ENCODE peak calls at places on chromosomes 12 and 14, in eight cellular contexts. One of them, this sample, is unnamed.

GRCh38 chr12:16766736-16767135 is 160.8 kb upstream of the LMO3 start:
- DNase-seq in stomach: no peak
- DNase-seq in DND-41: no peak
- DNase-seq in mucosa of descending colon: no peak
- DNase-seq in aorta: no peak
- DNase-seq in body of pancreas: no peak
- DNase-seq in endodermal cell: no peak
- DNase-seq in effector memory CD4-positive, alpha-beta T cell: no peak
- DNase-seq in this sample: no peak

GRCh38 chr12:40825156-40825555 is 132.9 kb downstream of the CNTN1 start:
- DNase-seq in stomach: no peak
- DNase-seq in DND-41: no peak
- DNase-seq in mucosa of descending colon: no peak
- DNase-seq in aorta: no peak
- DNase-seq in body of pancreas: no peak
- DNase-seq in endodermal cell: no peak
- DNase-seq in effector memory CD4-positive, alpha-beta T cell: no peak
- DNase-seq in this sample: no peak

GRCh38 chr14:57530571-57530970 is 36.9 kb upstream of the CCDC198 start:
- DNase-seq in stomach: no peak
- DNase-seq in DND-41: no peak
- DNase-seq in mucosa of descending colon: no peak
- DNase-seq in aorta: no peak
- DNase-seq in body of pancreas: no peak
- DNase-seq in endodermal cell: no peak
- DNase-seq in effector memory CD4-positive, alpha-beta T cell: no peak
- DNase-seq in this sample: no peak

GRCh38 chr12:57456145-57456700 is 1.1 kb downstream of the INHBE start:
- DNase-seq in stomach: no peak
- DNase-seq in DND-41: peak; percentile 66
- DNase-seq in mucosa of descending colon: no peak
- DNase-seq in aorta: no peak
- DNase-seq in body of pancreas: no peak
- DNase-seq in endodermal cell: peak; percentile 95
- DNase-seq in effector memory CD4-positive, alpha-beta T cell: no peak
- DNase-seq in this sample: no peak

GRCh38 chr14:48251290-48251689 is 575.9 kb upstream of the MDGA2 start:
- DNase-seq in stomach: no peak
- DNase-seq in DND-41: no peak
- DNase-seq in mucosa of descending colon: no peak
- DNase-seq in aorta: no peak
- DNase-seq in body of pancreas: no peak
- DNase-seq in endodermal cell: no peak
- DNase-seq in effector memory CD4-positive, alpha-beta T cell: no peak
- DNase-seq in this sample: no peak

GRCh38 chr12:82413994-82414393 is 55.7 kb downstream of the METTL25 start:
- DNase-seq in stomach: no peak
- DNase-seq in DND-41: no peak
- DNase-seq in mucosa of descending colon: no peak
- DNase-seq in aorta: no peak
- DNase-seq in body of pancreas: no peak
- DNase-seq in endodermal cell: no peak
- DNase-seq in effector memory CD4-positive, alpha-beta T cell: no peak
- DNase-seq in this sample: no peak

GRCh38 chr14:85254718-85255117 is 275.2 kb upstream of the FLRT2 start:
- DNase-seq in stomach: no peak
- DNase-seq in DND-41: no peak
- DNase-seq in mucosa of descending colon: no peak
- DNase-seq in aorta: no peak
- DNase-seq in body of pancreas: no peak
- DNase-seq in endodermal cell: no peak
- DNase-seq in effector memory CD4-positive, alpha-beta T cell: no peak
- DNase-seq in this sample: no peak

GRCh38 chr12:130874696-130875095 is 2.8 kb downstream of the RAN start:
- DNase-seq in stomach: no peak
- DNase-seq in DND-41: no peak
- DNase-seq in mucosa of descending colon: no peak
- DNase-seq in aorta: no peak
- DNase-seq in body of pancreas: no peak
- DNase-seq in endodermal cell: no peak
- DNase-seq in effector memory CD4-positive, alpha-beta T cell: no peak
- DNase-seq in this sample: no peak

GRCh38 chr14:92540472-92541048 is 27.0 kb downstream of the RIN3 start:
- DNase-seq in stomach: peak; percentile 64
- DNase-seq in DND-41: no peak
- DNase-seq in mucosa of descending colon: peak; percentile 87
- DNase-seq in aorta: peak; percentile 98
- DNase-seq in body of pancreas: peak; percentile 81
- DNase-seq in endodermal cell: no peak
- DNase-seq in effector memory CD4-positive, alpha-beta T cell: no peak
- DNase-seq in this sample: no peak

GRCh38 chr12:53754633-53755261 is 3.0 kb upstream of the CISTR start:
- DNase-seq in stomach: peak; percentile 33
- DNase-seq in DND-41: no peak
- DNase-seq in mucosa of descending colon: no peak
- DNase-seq in aorta: no peak
- DNase-seq in body of pancreas: no peak
- DNase-seq in endodermal cell: peak; percentile 43
- DNase-seq in effector memory CD4-positive, alpha-beta T cell: no peak
- DNase-seq in this sample: no peak

GRCh38 chr14:100709252-100709955 is 17.3 kb upstream of the DLK1 start:
- DNase-seq in stomach: no peak
- DNase-seq in DND-41: peak; percentile 46
- DNase-seq in mucosa of descending colon: peak; percentile 48
- DNase-seq in aorta: no peak
- DNase-seq in body of pancreas: peak; percentile 21
- DNase-seq in endodermal cell: peak; percentile 79
- DNase-seq in effector memory CD4-positive, alpha-beta T cell: no peak
- DNase-seq in this sample: peak; percentile 31

GRCh38 chr14:90698379-90698869 is 117.8 kb downstream of the TTC7B start:
- DNase-seq in stomach: no peak
- DNase-seq in DND-41: no peak
- DNase-seq in mucosa of descending colon: peak; percentile 33
- DNase-seq in aorta: no peak
- DNase-seq in body of pancreas: peak; percentile 32
- DNase-seq in endodermal cell: no peak
- DNase-seq in effector memory CD4-positive, alpha-beta T cell: no peak
- DNase-seq in this sample: no peak

GRCh38 chr12:98896938-98897337 is 251.8 kb downstream of the APAF1 start:
- DNase-seq in stomach: no peak
- DNase-seq in DND-41: peak; percentile 8
- DNase-seq in mucosa of descending colon: no peak
- DNase-seq in aorta: no peak
- DNase-seq in body of pancreas: no peak
- DNase-seq in endodermal cell: peak; percentile 86
- DNase-seq in effector memory CD4-positive, alpha-beta T cell: no peak
- DNase-seq in this sample: no peak

GRCh38 chr14:73723799-73724621 is 9.8 kb upstream of the PNMA1 start:
- DNase-seq in stomach: peak; percentile 63
- DNase-seq in DND-41: no peak
- DNase-seq in mucosa of descending colon: no peak
- DNase-seq in aorta: peak; percentile 93
- DNase-seq in body of pancreas: peak; percentile 69
- DNase-seq in endodermal cell: peak; percentile 68
- DNase-seq in effector memory CD4-positive, alpha-beta T cell: no peak
- DNase-seq in this sample: no peak

GRCh38 chr12:34599530-34600513 is 577.5 kb downstream of the ALG10 start:
- DNase-seq in stomach: no peak
- DNase-seq in DND-41: no peak
- DNase-seq in mucosa of descending colon: peak; percentile 2
- DNase-seq in aorta: peak; percentile 49
- DNase-seq in body of pancreas: no peak
- DNase-seq in endodermal cell: peak; percentile 26
- DNase-seq in effector memory CD4-positive, alpha-beta T cell: no peak
- DNase-seq in this sample: no peak

GRCh38 chr12:34598352-34598827 is 576.1 kb downstream of the ALG10 start:
- DNase-seq in stomach: no peak
- DNase-seq in DND-41: no peak
- DNase-seq in mucosa of descending colon: no peak
- DNase-seq in aorta: no peak
- DNase-seq in body of pancreas: no peak
- DNase-seq in endodermal cell: no peak
- DNase-seq in effector memory CD4-positive, alpha-beta T cell: no peak
- DNase-seq in this sample: no peak

GRCh38 chr12:34598851-34599529 is 576.7 kb downstream of the ALG10 start:
- DNase-seq in stomach: peak; percentile 16
- DNase-seq in DND-41: no peak
- DNase-seq in mucosa of descending colon: peak; percentile 7
- DNase-seq in aorta: peak; percentile 59
- DNase-seq in body of pancreas: no peak
- DNase-seq in endodermal cell: peak; percentile 28
- DNase-seq in effector memory CD4-positive, alpha-beta T cell: no peak
- DNase-seq in this sample: no peak

GRCh38 chr12:34595749-34596733 is 573.7 kb downstream of the ALG10 start:
- DNase-seq in stomach: no peak
- DNase-seq in DND-41: no peak
- DNase-seq in mucosa of descending colon: peak; percentile 5
- DNase-seq in aorta: peak; percentile 59
- DNase-seq in body of pancreas: no peak
- DNase-seq in endodermal cell: no peak
- DNase-seq in effector memory CD4-positive, alpha-beta T cell: no peak
- DNase-seq in this sample: no peak

GRCh38 chr12:34597548-34598351 is 575.5 kb downstream of the ALG10 start:
- DNase-seq in stomach: peak; percentile 19
- DNase-seq in DND-41: no peak
- DNase-seq in mucosa of descending colon: peak; percentile 9
- DNase-seq in aorta: peak; percentile 55
- DNase-seq in body of pancreas: no peak
- DNase-seq in endodermal cell: no peak
- DNase-seq in effector memory CD4-positive, alpha-beta T cell: no peak
- DNase-seq in this sample: no peak
- H3K9me3 ChIP-seq in stomach: peaks cover 100% of the 10 kb centered on the region
- H3K9me3 ChIP-seq in DND-41: peaks cover 51% of the 10 kb centered on the region
- H3K9me3 ChIP-seq in mucosa of descending colon: peaks cover 100% of the 10 kb centered on the region
- H3K9me3 ChIP-seq in aorta: peaks cover 3% of the 10 kb centered on the region
- H3K9me3 ChIP-seq in body of pancreas: no peaks in the 10 kb centered on the region
- H3K9me3 ChIP-seq in endodermal cell: peaks cover 89% of the 10 kb centered on the region
- H3K9me3 ChIP-seq in effector memory CD4-positive, alpha-beta T cell: peaks cover 5% of the 10 kb centered on the region
- H3K9me3 ChIP-seq in this sample: peaks cover 5% of the 10 kb centered on the region

DNA sequence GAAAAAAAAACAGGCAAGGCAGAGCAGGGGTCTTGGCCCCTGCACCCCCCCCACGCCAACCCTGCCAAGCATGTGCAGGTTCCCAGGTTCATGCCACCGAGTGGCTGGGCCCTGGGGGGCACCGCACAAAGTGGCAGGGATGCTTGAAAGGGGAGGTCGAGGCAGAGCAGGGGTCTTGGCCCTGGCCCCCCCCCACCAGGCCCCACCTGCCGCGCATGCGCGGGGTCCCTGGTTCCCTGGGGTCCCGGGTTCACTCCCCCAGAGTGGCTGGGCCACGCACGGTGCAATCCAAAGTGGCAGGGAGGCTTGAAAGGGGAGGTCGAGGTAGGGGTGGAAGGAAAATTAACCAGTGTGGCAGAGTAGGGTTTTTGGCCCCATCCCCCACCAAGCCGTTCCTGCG is 312.2 kb downstream of the ALG10 start:
- DNase-seq in stomach: no peak
- DNase-seq in DND-41: no peak
- DNase-seq in mucosa of descending colon: no peak
- DNase-seq in aorta: no peak
- DNase-seq in body of pancreas: no peak
- DNase-seq in endodermal cell: no peak
- DNase-seq in effector memory CD4-positive, alpha-beta T cell: no peak
- DNase-seq in this sample: no peak
- H3K9me3 ChIP-seq in stomach: peaks cover 100% of the 10 kb centered on the region
- H3K9me3 ChIP-seq in DND-41: peaks cover 62% of the 10 kb centered on the region
- H3K9me3 ChIP-seq in mucosa of descending colon: peaks cover 98% of the 10 kb centered on the region
- H3K9me3 ChIP-seq in aorta: no peaks in the 10 kb centered on the region
- H3K9me3 ChIP-seq in body of pancreas: no peaks in the 10 kb centered on the region
- H3K9me3 ChIP-seq in endodermal cell: peaks cover 28% of the 10 kb centered on the region
- H3K9me3 ChIP-seq in effector memory CD4-positive, alpha-beta T cell: no peaks in the 10 kb centered on the region
- H3K9me3 ChIP-seq in this sample: no peaks in the 10 kb centered on the region

GRCh38 chr14:28626780-28627179 is 139.8 kb upstream of the FOXG1 start:
- DNase-seq in stomach: no peak
- DNase-seq in DND-41: no peak
- DNase-seq in mucosa of descending colon: no peak
- DNase-seq in aorta: no peak
- DNase-seq in body of pancreas: no peak
- DNase-seq in endodermal cell: no peak
- DNase-seq in effector memory CD4-positive, alpha-beta T cell: no peak
- DNase-seq in this sample: no peak

GRCh38 chr14:28630100-28630499 is 136.5 kb upstream of the FOXG1 start:
- DNase-seq in stomach: no peak
- DNase-seq in DND-41: no peak
- DNase-seq in mucosa of descending colon: no peak
- DNase-seq in aorta: no peak
- DNase-seq in body of pancreas: no peak
- DNase-seq in endodermal cell: no peak
- DNase-seq in effector memory CD4-positive, alpha-beta T cell: no peak
- DNase-seq in this sample: no peak

GRCh38 chr14:28635387-28635786 is 131.2 kb upstream of the FOXG1 start:
- DNase-seq in stomach: no peak
- DNase-seq in DND-41: peak; percentile 4
- DNase-seq in mucosa of descending colon: no peak
- DNase-seq in aorta: no peak
- DNase-seq in body of pancreas: no peak
- DNase-seq in endodermal cell: no peak
- DNase-seq in effector memory CD4-positive, alpha-beta T cell: no peak
- DNase-seq in this sample: no peak

GRCh38 chr14:28629328-28630004 is 137.1 kb upstream of the FOXG1 start:
- DNase-seq in stomach: no peak
- DNase-seq in DND-41: no peak
- DNase-seq in mucosa of descending colon: no peak
- DNase-seq in aorta: no peak
- DNase-seq in body of pancreas: no peak
- DNase-seq in endodermal cell: no peak
- DNase-seq in effector memory CD4-positive, alpha-beta T cell: no peak
- DNase-seq in this sample: no peak
- H3K9me3 ChIP-seq in stomach: peaks cover 5% of the 10 kb centered on the region
- H3K9me3 ChIP-seq in DND-41: no peaks in the 10 kb centered on the region
- H3K9me3 ChIP-seq in mucosa of descending colon: no peaks in the 10 kb centered on the region
- H3K9me3 ChIP-seq in aorta: no peaks in the 10 kb centered on the region
- H3K9me3 ChIP-seq in body of pancreas: no peaks in the 10 kb centered on the region
- H3K9me3 ChIP-seq in endodermal cell: peaks cover 18% of the 10 kb centered on the region
- H3K9me3 ChIP-seq in effector memory CD4-positive, alpha-beta T cell: no peaks in the 10 kb centered on the region
- H3K9me3 ChIP-seq in this sample: no peaks in the 10 kb centered on the region

GRCh38 chr12:132330549-132330881 is 1.1 kb upstream of the GALNT9 start:
- DNase-seq in stomach: no peak
- DNase-seq in DND-41: no peak
- DNase-seq in mucosa of descending colon: no peak
- DNase-seq in aorta: no peak
- DNase-seq in body of pancreas: no peak
- DNase-seq in endodermal cell: no peak
- DNase-seq in effector memory CD4-positive, alpha-beta T cell: no peak
- DNase-seq in this sample: no peak

GRCh38 chr12:132327351-132328171 is 1.8 kb downstream of the GALNT9 start:
- DNase-seq in stomach: no peak
- DNase-seq in DND-41: peak; percentile 76
- DNase-seq in mucosa of descending colon: peak; percentile 51
- DNase-seq in aorta: no peak
- DNase-seq in body of pancreas: peak; percentile 29
- DNase-seq in endodermal cell: no peak
- DNase-seq in effector memory CD4-positive, alpha-beta T cell: no peak
- DNase-seq in this sample: no peak

GRCh38 chr12:132328282-132329029 is 933 bp downstream of the GALNT9 start:
- DNase-seq in stomach: no peak
- DNase-seq in DND-41: no peak
- DNase-seq in mucosa of descending colon: no peak
- DNase-seq in aorta: no peak
- DNase-seq in body of pancreas: no peak
- DNase-seq in endodermal cell: no peak
- DNase-seq in effector memory CD4-positive, alpha-beta T cell: no peak
- DNase-seq in this sample: no peak

GRCh38 chr12:132329036-132329738 is at the start of gene GALNT9:
- DNase-seq in stomach: no peak
- DNase-seq in DND-41: no peak
- DNase-seq in mucosa of descending colon: no peak
- DNase-seq in aorta: no peak
- DNase-seq in body of pancreas: no peak
- DNase-seq in endodermal cell: peak; percentile 92
- DNase-seq in effector memory CD4-positive, alpha-beta T cell: no peak
- DNase-seq in this sample: no peak

GRCh38 chr12:132329739-132330548 is 555 bp upstream of the GALNT9 start:
- DNase-seq in stomach: no peak
- DNase-seq in DND-41: no peak
- DNase-seq in mucosa of descending colon: no peak
- DNase-seq in aorta: no peak
- DNase-seq in body of pancreas: no peak
- DNase-seq in endodermal cell: peak; percentile 78
- DNase-seq in effector memory CD4-positive, alpha-beta T cell: no peak
- DNase-seq in this sample: no peak
- H3K9me3 ChIP-seq in stomach: no peaks in the 10 kb centered on the region
- H3K9me3 ChIP-seq in DND-41: no peaks in the 10 kb centered on the region
- H3K9me3 ChIP-seq in mucosa of descending colon: no peaks in the 10 kb centered on the region
- H3K9me3 ChIP-seq in aorta: no peaks in the 10 kb centered on the region
- H3K9me3 ChIP-seq in body of pancreas: no peaks in the 10 kb centered on the region
- H3K9me3 ChIP-seq in endodermal cell: peaks cover 32% of the 10 kb centered on the region
- H3K9me3 ChIP-seq in effector memory CD4-positive, alpha-beta T cell: no peaks in the 10 kb centered on the region
- H3K9me3 ChIP-seq in this sample: no peaks in the 10 kb centered on the region

This sample was measured in T-helper 17 cell.